ENCODE peak calls at places on chromosomes 13 and 19, in eight cellular contexts. One of them, this sample, is unnamed.

GRCh38 chr13:40974460-40975407 is 44.4 kb downstream of the ELF1 start:
- DNase-seq in keratinocyte: no peak
- DNase-seq in stimulated activated CD4-positive, alpha-beta T cell treated with anti-CD3 and anti-CD28 coated beads, TNF-alpha, amount 100 ng/mL, for 4 hours: no peak
- DNase-seq in NCI-H510A treated with DMSO at 0.1 percent for 48 hours: no peak
- DNase-seq in hepatic stellate cell: peak
- DNase-seq in sigmoid colon: no peak
- DNase-seq in mucosa of gallbladder: no peak
- DNase-seq in HT-29: peak
- DNase-seq in this sample: peak

GRCh38 chr13:88707652-88708051 is 1036.5 kb downstream of the SLITRK5 start:
- DNase-seq in keratinocyte: no peak
- DNase-seq in stimulated activated CD4-positive, alpha-beta T cell treated with anti-CD3 and anti-CD28 coated beads, TNF-alpha, amount 100 ng/mL, for 4 hours: no peak
- DNase-seq in NCI-H510A treated with DMSO at 0.1 percent for 48 hours: no peak
- DNase-seq in hepatic stellate cell: no peak
- DNase-seq in sigmoid colon: no peak
- DNase-seq in mucosa of gallbladder: no peak
- DNase-seq in HT-29: no peak
- DNase-seq in this sample: no peak

GRCh38 chr19:6465006-6465405 is 935 bp downstream of the CRB3 start:
- DNase-seq in keratinocyte: no peak
- DNase-seq in stimulated activated CD4-positive, alpha-beta T cell treated with anti-CD3 and anti-CD28 coated beads, TNF-alpha, amount 100 ng/mL, for 4 hours: no peak
- DNase-seq in NCI-H510A treated with DMSO at 0.1 percent for 48 hours: no peak
- DNase-seq in hepatic stellate cell: no peak
- DNase-seq in sigmoid colon: no peak
- DNase-seq in mucosa of gallbladder: no peak
- DNase-seq in HT-29: no peak
- DNase-seq in this sample: no peak

GRCh38 chr13:111326981-111327642 is 6.7 kb downstream of the TEX29 start:
- DNase-seq in keratinocyte: no peak
- DNase-seq in stimulated activated CD4-positive, alpha-beta T cell treated with anti-CD3 and anti-CD28 coated beads, TNF-alpha, amount 100 ng/mL, for 4 hours: no peak
- DNase-seq in NCI-H510A treated with DMSO at 0.1 percent for 48 hours: no peak
- DNase-seq in hepatic stellate cell: no peak
- DNase-seq in sigmoid colon: no peak
- DNase-seq in mucosa of gallbladder: no peak
- DNase-seq in HT-29: no peak
- DNase-seq in this sample: no peak

GRCh38 chr19:10811391-10812111 is 24.5 kb downstream of the TMED1 start:
- DNase-seq in keratinocyte: no peak
- DNase-seq in stimulated activated CD4-positive, alpha-beta T cell treated with anti-CD3 and anti-CD28 coated beads, TNF-alpha, amount 100 ng/mL, for 4 hours: no peak
- DNase-seq in NCI-H510A treated with DMSO at 0.1 percent for 48 hours: no peak
- DNase-seq in hepatic stellate cell: no peak
- DNase-seq in sigmoid colon: no peak
- DNase-seq in mucosa of gallbladder: no peak
- DNase-seq in HT-29: no peak
- DNase-seq in this sample: no peak

GRCh38 chr19:4496304-4496703 is 22.0 kb downstream of the PLIN4 start:
- DNase-seq in keratinocyte: no peak
- DNase-seq in stimulated activated CD4-positive, alpha-beta T cell treated with anti-CD3 and anti-CD28 coated beads, TNF-alpha, amount 100 ng/mL, for 4 hours: no peak
- DNase-seq in NCI-H510A treated with DMSO at 0.1 percent for 48 hours: no peak
- DNase-seq in hepatic stellate cell: no peak
- DNase-seq in sigmoid colon: no peak
- DNase-seq in mucosa of gallbladder: no peak
- DNase-seq in HT-29: no peak
- DNase-seq in this sample: no peak

GRCh38 chr19:46385636-46386035 is 27.7 kb downstream of the CCDC8 start:
- DNase-seq in keratinocyte: no peak
- DNase-seq in stimulated activated CD4-positive, alpha-beta T cell treated with anti-CD3 and anti-CD28 coated beads, TNF-alpha, amount 100 ng/mL, for 4 hours: no peak
- DNase-seq in NCI-H510A treated with DMSO at 0.1 percent for 48 hours: no peak
- DNase-seq in hepatic stellate cell: no peak
- DNase-seq in sigmoid colon: peak
- DNase-seq in mucosa of gallbladder: no peak
- DNase-seq in HT-29: no peak
- DNase-seq in this sample: no peak

GRCh38 chr19:10612515-10613119 is 12.7 kb upstream of the SLC44A2 start:
- DNase-seq in keratinocyte: no peak
- DNase-seq in stimulated activated CD4-positive, alpha-beta T cell treated with anti-CD3 and anti-CD28 coated beads, TNF-alpha, amount 100 ng/mL, for 4 hours: no peak
- DNase-seq in NCI-H510A treated with DMSO at 0.1 percent for 48 hours: no peak
- DNase-seq in hepatic stellate cell: no peak
- DNase-seq in sigmoid colon: no peak
- DNase-seq in mucosa of gallbladder: peak
- DNase-seq in HT-29: peak
- DNase-seq in this sample: no peak

GRCh38 chr13:65943711-65944110 is 1286.4 kb downstream of the PCDH9 start:
- DNase-seq in keratinocyte: no peak
- DNase-seq in stimulated activated CD4-positive, alpha-beta T cell treated with anti-CD3 and anti-CD28 coated beads, TNF-alpha, amount 100 ng/mL, for 4 hours: no peak
- DNase-seq in NCI-H510A treated with DMSO at 0.1 percent for 48 hours: no peak
- DNase-seq in hepatic stellate cell: no peak
- DNase-seq in sigmoid colon: no peak
- DNase-seq in mucosa of gallbladder: no peak
- DNase-seq in HT-29: no peak
- DNase-seq in this sample: no peak

GRCh38 chr13:26716984-26717383 is 43.6 kb downstream of the GPR12 start:
- DNase-seq in keratinocyte: no peak
- DNase-seq in stimulated activated CD4-positive, alpha-beta T cell treated with anti-CD3 and anti-CD28 coated beads, TNF-alpha, amount 100 ng/mL, for 4 hours: no peak
- DNase-seq in NCI-H510A treated with DMSO at 0.1 percent for 48 hours: no peak
- DNase-seq in hepatic stellate cell: no peak
- DNase-seq in sigmoid colon: no peak
- DNase-seq in mucosa of gallbladder: no peak
- DNase-seq in HT-29: no peak
- DNase-seq in this sample: no peak

GRCh38 chr19:3275068-3275582 is 50.7 kb downstream of the CELF5 start:
- DNase-seq in keratinocyte: no peak
- DNase-seq in stimulated activated CD4-positive, alpha-beta T cell treated with anti-CD3 and anti-CD28 coated beads, TNF-alpha, amount 100 ng/mL, for 4 hours: no peak
- DNase-seq in NCI-H510A treated with DMSO at 0.1 percent for 48 hours: no peak
- DNase-seq in hepatic stellate cell: no peak
- DNase-seq in sigmoid colon: no peak
- DNase-seq in mucosa of gallbladder: no peak
- DNase-seq in HT-29: no peak
- DNase-seq in this sample: no peak

This sample was measured in LoVo.